ENCODE peak calls at places on chromosome 11, in five cellular contexts. L is ovary, S is progenitor cell of endocrine pancreas, U is choroid plexus epithelial cell, B is A673. G is an unnamed sample.

GRCh38 chr11:134126197-134126822 is 57.4 kb downstream of the JAM3 start:
- DNase-seq in L (no peak), S (no peak), U (peak; percentile 71), B (no peak), G (no peak)

GRCh38 chr11:64633555-64634159 is 42.6 kb downstream of the SLC22A12 start:
- DNase-seq in L (no peak), S (no peak), U (no peak), B (no peak), G (no peak)

GRCh38 chr11:118106789-118107335 is 20.1 kb upstream of the SMIM35 start:
- DNase-seq in L (no peak), S (no peak), U (no peak), B (no peak), G (no peak)

GRCh38 chr11:64285885-64286800 is 495 bp downstream of the GPR137 start:
- DNase-seq in L (peak; percentile 42), S (no peak), U (no peak), B (no peak), G (no peak)

GRCh38 chr11:75352417-75353206 is 1.2 kb upstream of the ARRB1 start:
- DNase-seq in L (no peak), S (no peak), U (no peak), B (no peak), G (peak; percentile 53)

GRCh38 chr11:1759151-1759850 is 4.4 kb downstream of the CTSD start:
- DNase-seq in L (no peak), S (no peak), U (no peak), B (no peak), G (no peak)

GRCh38 chr11:4191031-4191571 is 96.5 kb downstream of the RRM1 start:
- DNase-seq in L (no peak), S (no peak), U (no peak), B (no peak), G (no peak)

GRCh38 chr11:105862736-105863367 is 159.2 kb downstream of the MSANTD4 start:
- DNase-seq in L (no peak), S (no peak), U (peak; percentile 80), B (peak; percentile 76), G (no peak)

GRCh38 chr11:23021287-23021863 is 161.1 kb upstream of the CCDC179 start:
- DNase-seq in L (no peak), S (no peak), U (peak; percentile 66), B (peak; percentile 16), G (peak; percentile 29)

GRCh38 chr11:15406952-15407351 is 292.2 kb downstream of the INSC start:
- DNase-seq in L (no peak), S (no peak), U (no peak), B (no peak), G (no peak)

GRCh38 chr11:96817488-96817887 is 427.7 kb downstream of the JRKL start:
- DNase-seq in L (no peak), S (no peak), U (no peak), B (no peak), G (no peak)

GRCh38 chr11:111555255-111555654 is 14.7 kb downstream of the LAYN start:
- DNase-seq in L (no peak), S (no peak), U (peak; percentile 55), B (no peak), G (no peak)

GRCh38 chr11:122634507-122634906 is 21.0 kb upstream of the UBASH3B start:
- DNase-seq in L (no peak), S (no peak), U (peak; percentile 56), B (no peak), G (peak; percentile 15)

GRCh38 chr11:123558536-123559315 is 95.7 kb downstream of the SCN3B start:
- DNase-seq in L (no peak), S (no peak), U (no peak), B (no peak), G (no peak)

GRCh38 chr11:95503047-95503446 is 272.0 kb upstream of the SESN3 start:
- DNase-seq in L (peak; percentile 29), S (no peak), U (peak; percentile 41), B (no peak), G (no peak)

GRCh38 chr11:46001427-46002049 is 79.1 kb downstream of the LARGE2 start:
- DNase-seq in L (no peak), S (no peak), U (peak; percentile 75), B (peak; percentile 80), G (no peak)

GRCh38 chr11:70205766-70206165 is 2.7 kb downstream of the FADD start:
- DNase-seq in L (no peak), S (no peak), U (no peak), B (no peak), G (no peak)

GRCh38 chr11:62500066-62501035 is 46.3 kb downstream of the AHNAK start:
- DNase-seq in L (no peak), S (no peak), U (no peak), B (no peak), G (no peak)

GRCh38 chr11:14894657-14895598 is 2.9 kb upstream of the CYP2R1 start:
- DNase-seq in L (peak; percentile 17), S (no peak), U (peak; percentile 73), B (peak; percentile 61), G (no peak)

GRCh38 chr11:122145715-122146274 is 29.8 kb upstream of the BLID start:
- DNase-seq in L (no peak), S (no peak), U (no peak), B (no peak), G (no peak)

GRCh38 chr11:85798361-85798760 is 12.6 kb downstream of the SYTL2 start:
- DNase-seq in L (no peak), S (no peak), U (no peak), B (no peak), G (no peak)

GRCh38 chr11:61417670-61418069 is 12.1 kb downstream of the CPSF7 start:
- DNase-seq in L (no peak), S (no peak), U (peak; percentile 47), B (no peak), G (no peak)

GRCh38 chr11:74570266-74571061 is 21.9 kb upstream of the POLD3 start:
- DNase-seq in L (peak; percentile 58), S (no peak), U (peak; percentile 80), B (peak; percentile 81), G (peak; percentile 52)

DNA sequence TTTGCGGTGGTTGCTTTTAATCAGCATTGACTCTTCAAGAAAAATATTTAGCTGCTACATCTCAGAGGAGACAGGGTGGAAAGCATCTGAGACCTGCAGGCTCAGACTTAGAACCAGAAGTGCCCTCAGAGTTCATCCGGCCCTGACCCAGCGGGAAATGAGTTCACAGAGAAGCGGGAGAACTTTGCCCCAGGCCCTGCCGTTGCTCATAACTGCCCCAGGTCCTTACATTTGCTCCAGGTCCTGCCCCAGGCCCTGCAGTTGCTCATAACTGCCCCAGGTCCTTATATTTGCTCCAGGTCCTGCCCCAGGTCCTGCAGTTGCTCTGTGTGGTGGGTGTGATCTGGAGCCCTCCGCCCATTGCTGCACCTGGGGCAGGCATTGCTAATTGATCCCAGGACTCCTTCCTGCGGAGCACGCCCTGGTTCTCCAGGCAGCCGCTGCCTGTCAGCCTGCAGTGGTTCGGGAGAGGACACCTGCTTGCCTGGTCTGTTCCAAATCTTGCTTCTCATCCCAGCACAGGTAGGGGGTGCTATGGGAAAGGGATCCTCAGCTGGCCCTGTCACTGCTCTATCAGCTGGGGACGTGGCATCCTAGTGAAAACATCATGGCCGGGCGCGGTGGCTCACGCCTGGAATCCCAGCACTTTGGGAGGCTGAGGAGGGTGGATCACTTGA is 58.1 kb upstream of the PPP6R3 start:
- DNase-seq in L (no peak), S (no peak), U (peak; percentile 18), B (peak; percentile 40), G (no peak)
- TF ChIP-seq CTCF in L (no peak), S (no peak), U (peak; percentile 47), B (peak; percentile 42), G (no peak)

DNA sequence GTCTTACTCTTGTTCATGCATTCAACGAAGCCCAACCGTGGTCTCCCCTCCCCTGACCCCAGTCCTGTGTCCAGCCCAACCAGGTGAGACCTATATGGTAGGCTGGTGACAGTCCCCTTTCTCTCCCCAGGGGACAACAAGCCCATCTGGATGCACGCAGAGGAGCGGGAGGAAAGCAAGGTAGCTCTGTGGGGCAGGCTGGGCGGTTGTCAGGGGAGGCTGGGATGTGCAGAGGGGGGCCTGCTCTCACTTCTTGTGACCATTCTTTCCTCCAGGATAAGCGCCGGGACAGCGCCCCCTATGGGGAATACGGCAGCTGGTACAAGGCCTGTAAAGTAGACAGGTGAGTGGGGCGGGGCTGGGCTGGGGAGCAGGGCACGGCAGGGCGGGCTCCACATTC is 3.5 kb upstream of the RAB1B start:
- DNase-seq in L (no peak), S (no peak), U (no peak), B (peak; percentile 62), G (no peak)
- TF ChIP-seq CTCF in L (no peak), S (peak; percentile 39), U (peak; percentile 41), B (peak; percentile 67), G (peak; percentile 65)

DNA sequence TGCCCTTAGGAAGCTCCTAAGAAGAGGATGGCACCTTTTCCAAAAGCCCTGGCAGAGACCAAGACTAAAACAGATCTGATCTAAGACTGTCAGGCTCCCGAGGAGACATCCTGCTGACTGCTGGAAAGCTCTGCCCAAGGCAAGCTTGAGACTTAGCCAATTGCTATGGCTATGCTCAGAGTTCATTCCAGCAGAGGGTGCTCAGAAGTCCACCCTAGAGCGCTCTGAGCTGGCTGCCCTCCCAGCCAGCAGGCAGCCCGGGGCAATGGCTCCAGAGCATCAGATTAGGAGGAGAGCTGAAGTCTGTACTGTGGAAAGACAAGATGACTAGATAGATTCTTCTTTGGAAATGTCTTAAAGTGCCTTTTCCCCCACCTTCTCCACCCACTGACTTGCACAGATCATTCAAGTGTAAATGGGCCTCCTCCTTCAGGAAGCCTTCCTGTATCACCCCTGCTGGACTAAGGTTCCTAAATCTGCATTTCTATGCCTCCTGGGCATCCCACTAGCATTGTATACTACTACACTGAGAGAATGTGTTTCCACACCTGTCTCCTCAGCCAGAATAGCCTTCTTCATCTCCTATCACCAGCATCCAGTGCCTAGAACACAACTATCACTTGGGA is 23.4 kb downstream of the LRRC55 start:
- DNase-seq in L (no peak), S (no peak), U (peak; percentile 40), B (no peak), G (no peak)
- TF ChIP-seq CTCF in L (no peak), S (no peak), U (no peak), B (no peak), G (no peak)

DNA sequence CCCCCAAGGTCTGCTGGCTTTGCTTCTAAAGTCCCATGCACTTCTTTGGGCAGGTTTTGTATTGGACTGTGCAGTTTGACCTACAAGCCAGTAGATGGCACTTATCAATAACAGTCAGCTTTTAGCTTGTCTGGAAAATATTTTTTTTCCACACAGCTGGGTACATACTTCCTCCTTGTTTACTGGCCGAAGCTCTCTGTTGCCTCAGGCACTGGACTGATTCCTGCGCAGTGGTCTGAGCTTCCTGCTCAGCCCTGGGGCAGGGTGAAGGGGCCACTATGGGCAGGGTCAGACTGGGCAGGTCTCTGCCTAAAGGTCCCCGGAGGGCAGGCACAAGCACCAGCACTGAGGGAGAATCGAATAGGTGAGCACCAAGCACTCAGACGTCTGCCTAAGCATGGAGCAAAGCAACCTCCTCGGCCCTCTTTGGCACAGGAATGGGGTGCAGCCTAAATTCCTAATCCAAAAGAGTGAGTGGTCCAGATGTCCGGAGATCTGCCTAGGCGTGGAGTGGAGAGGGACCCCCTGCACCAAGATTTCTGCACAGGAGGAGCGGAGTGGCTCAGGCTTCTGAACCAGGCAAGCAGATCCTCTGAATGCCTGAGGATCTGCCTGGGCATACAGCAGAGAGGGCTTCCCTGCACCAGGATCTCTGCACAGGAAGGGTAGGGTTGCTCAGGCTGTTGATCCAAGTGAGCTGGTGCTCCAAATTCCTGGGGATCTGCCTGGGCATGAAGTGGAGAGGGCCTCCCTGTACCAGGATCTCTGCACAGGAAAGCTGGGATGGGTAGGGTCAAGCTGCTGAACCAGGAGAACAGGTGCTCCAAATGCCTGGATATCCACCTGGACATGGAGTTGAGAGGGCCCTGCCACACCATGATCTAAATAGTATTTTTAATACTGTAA is 105.9 kb upstream of the C11orf58 start:
- DNase-seq in L (no peak), S (no peak), U (peak; percentile 21), B (peak; percentile 35), G (no peak)
- TF ChIP-seq CTCF in L (no peak), S (peak; percentile 54), U (peak; percentile 32), B (peak; percentile 62), G (peak; percentile 60)